ENCODE peak calls at places on chromosomes 2 and 18, in nine cellular contexts. C is A549; W is iPS DF 6.9; Q is ovary; E is AG04450; H is CD8-positive, alpha-beta T cell; R is GM12878; X is colonic mucosa; Z is fibroblast of lung. Y is an unnamed sample.

GRCh38 chr2:98148968-98149697 is 62.2 kb downstream of the VWA3B start:
- DNase-seq in X (no peak), W (no peak), Q (peak), E (peak), H (no peak), Z (peak), R (no peak), C (no peak), Y (no peak)

GRCh38 chr18:48957616-48958015 is 6.9 kb upstream of the SMAD7 start:
- DNase-seq in Q (no peak), R (no peak), X (no peak), E (no peak), H (no peak), Z (no peak), C (no peak), W (no peak), Y (no peak)

GRCh38 chr2:150882751-150883520 is 378.7 kb downstream of the RBM43 start:
- DNase-seq in E (no peak), X (no peak), C (no peak), R (no peak), Q (no peak), Z (peak), W (no peak), H (no peak), Y (no peak)

GRCh38 chr2:240556553-240557100 is 1.2 kb downstream of the ANKMY1 start:
- DNase-seq in W (no peak), Q (peak), C (peak), Z (peak), E (no peak), X (peak), H (peak), R (no peak), Y (no peak)

GRCh38 chr2:240293865-240294461 is 141.5 kb upstream of the GPC1 start:
- DNase-seq in R (no peak), Z (no peak), W (no peak), H (no peak), Q (no peak), C (no peak), X (no peak), E (no peak), Y (no peak)

GRCh38 chr2:237097911-237098702 is 12.4 kb downstream of the COPS8 start:
- DNase-seq in Z (peak), H (no peak), E (no peak), Q (no peak), X (no peak), R (no peak), C (peak), W (no peak), Y (no peak)

GRCh38 chr2:52976132-52976949 is 791.3 kb upstream of the CHAC2 start:
- DNase-seq in W (peak), R (no peak), H (no peak), E (peak), Q (no peak), X (no peak), C (peak), Z (peak), Y (no peak)

GRCh38 chr2:122105885-122106221 is 350.4 kb downstream of the TSN start:
- DNase-seq in Z (peak), X (no peak), H (no peak), Q (no peak), C (no peak), E (no peak), W (no peak), R (no peak), Y (no peak)

GRCh38 chr2:30969006-30969405 is 161.8 kb upstream of the CAPN13 start:
- DNase-seq in Q (no peak), H (no peak), W (no peak), C (peak), E (no peak), X (no peak), Z (no peak), R (no peak), Y (no peak)

GRCh38 chr2:212894026-212894425 is 257.4 kb downstream of the IKZF2 start:
- DNase-seq in C (no peak), R (no peak), W (no peak), Z (no peak), H (no peak), Q (no peak), E (no peak), X (no peak), Y (no peak)

GRCh38 chr18:73153271-73153670 is 285.5 kb upstream of the NETO1 start:
- DNase-seq in Q (no peak), X (no peak), R (no peak), C (no peak), Z (peak), H (no peak), W (no peak), E (no peak), Y (no peak)

GRCh38 chr18:7571626-7572025 is 4.5 kb downstream of the PTPRM start:
- DNase-seq in R (no peak), Z (no peak), C (no peak), W (no peak), Q (no peak), E (no peak), H (no peak), X (no peak), Y (no peak)

GRCh38 chr18:7575465-7576026 is 8.4 kb downstream of the PTPRM start:
- DNase-seq in Z (peak), H (no peak), W (no peak), C (no peak), R (no peak), Q (no peak), X (no peak), E (no peak), Y (no peak)

GRCh38 chr18:7568426-7568825 is 1.3 kb downstream of the PTPRM start:
- DNase-seq in Z (peak), W (no peak), R (no peak), H (no peak), E (no peak), C (no peak), Q (peak), X (peak), Y (no peak)

GRCh38 chr18:7576685-7577084 is 9.6 kb downstream of the PTPRM start:
- DNase-seq in H (no peak), X (no peak), W (no peak), Z (peak), E (no peak), R (no peak), Q (no peak), C (no peak), Y (no peak)

GRCh38 chr18:7572837-7573236 is 5.7 kb downstream of the PTPRM start:
- DNase-seq in R (peak), Q (no peak), C (no peak), Z (peak), X (no peak), H (no peak), E (no peak), W (no peak), Y (no peak)
- H3K27ac ChIP-seq in R (no peak), Q (no peak), C (peak), Z (no peak), X (no peak), H (no peak), E (no peak), W (no peak), Y (no peak)

GRCh38 chr2:118530976-118531375 is 316.5 kb downstream of the EN1 start:
- DNase-seq in X (no peak), W (no peak), C (no peak), H (no peak), Z (peak), E (no peak), R (no peak), Q (no peak), Y (no peak)
- H3K4me3 ChIP-seq in X (no peak), W (no peak), C (no peak), H (no peak), Z (no peak), E (no peak), R (no peak), Q (no peak), Y (no peak)

DNA sequence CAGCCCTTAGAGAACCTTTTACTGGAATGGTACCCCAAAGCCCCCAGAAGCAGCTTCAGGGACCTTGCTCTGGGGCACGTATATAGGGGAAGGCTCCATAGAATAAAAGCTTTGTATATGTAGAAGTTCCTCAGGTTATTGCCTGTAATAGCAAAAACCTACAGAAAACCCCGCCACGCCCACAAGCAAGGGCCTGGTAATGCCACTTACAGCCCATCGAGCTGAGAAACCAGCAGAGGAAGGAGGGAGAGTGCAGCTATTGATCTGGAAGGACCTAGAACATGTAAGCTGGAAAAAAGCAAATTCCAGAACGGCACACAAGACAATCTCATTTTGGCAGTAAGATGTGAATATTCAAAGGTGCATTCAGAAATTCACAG is 15.8 kb downstream of the HS1BP3 start:
- DNase-seq in C (no peak), W (no peak), Q (peak), E (no peak), H (no peak), X (peak), R (no peak), Z (no peak), Y (peak)
- H3K27ac ChIP-seq in C (peak), W (no peak), Q (peak), E (no peak), H (no peak), X (peak), R (no peak), Z (no peak), Y (no peak)

DNA sequence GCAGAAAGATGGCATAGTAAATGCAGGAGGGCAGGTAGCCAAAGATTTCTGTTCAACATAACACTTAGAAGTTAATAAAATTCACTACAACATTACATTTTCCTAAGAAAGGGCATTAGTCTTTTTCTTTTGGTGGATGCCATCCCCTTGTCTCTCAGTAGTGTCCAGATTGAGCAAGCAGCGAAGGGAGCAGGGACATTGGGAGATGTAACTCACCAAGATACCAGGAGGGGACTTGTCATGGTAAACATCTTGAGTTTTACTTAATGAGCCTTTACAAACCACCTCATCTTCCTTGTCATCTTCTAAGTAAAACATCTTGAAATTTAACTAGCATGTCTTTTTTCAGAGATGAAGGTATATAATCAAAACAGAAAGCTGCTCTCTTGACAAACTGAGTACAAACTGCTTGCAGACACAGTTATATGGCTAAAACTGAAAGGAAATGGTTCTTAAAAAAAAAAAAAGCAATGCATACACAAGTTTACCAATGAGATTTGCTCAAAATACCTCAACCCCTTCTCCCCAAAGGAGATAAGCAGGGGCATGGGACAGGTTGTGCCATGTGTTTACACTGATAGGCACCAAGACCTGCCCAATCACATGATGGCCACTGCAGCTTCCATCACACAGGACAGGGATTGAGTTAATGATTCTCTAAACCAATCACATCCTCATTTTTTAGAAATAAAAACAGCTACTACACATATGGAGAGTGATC is 30.3 kb downstream of the LPIN2 start:
- DNase-seq in W (no peak), C (no peak), E (no peak), Z (no peak), H (no peak), R (no peak), Q (no peak), X (peak), Y (no peak)
- H3K4me3 ChIP-seq in W (no peak), C (no peak), E (no peak), Z (peak), H (peak), R (peak), Q (no peak), X (no peak), Y (no peak)

GRCh38 chr2:63580651-63581050 is 7.6 kb downstream of the WDPCP start:
- DNase-seq in Z (no peak), R (no peak), C (no peak), E (no peak), H (no peak), X (no peak), Q (no peak), W (no peak), Y (no peak)
- H3K27ac ChIP-seq in Z (no peak), R (no peak), C (no peak), E (no peak), H (no peak), X (no peak), Q (no peak), W (no peak), Y (no peak)

DNA sequence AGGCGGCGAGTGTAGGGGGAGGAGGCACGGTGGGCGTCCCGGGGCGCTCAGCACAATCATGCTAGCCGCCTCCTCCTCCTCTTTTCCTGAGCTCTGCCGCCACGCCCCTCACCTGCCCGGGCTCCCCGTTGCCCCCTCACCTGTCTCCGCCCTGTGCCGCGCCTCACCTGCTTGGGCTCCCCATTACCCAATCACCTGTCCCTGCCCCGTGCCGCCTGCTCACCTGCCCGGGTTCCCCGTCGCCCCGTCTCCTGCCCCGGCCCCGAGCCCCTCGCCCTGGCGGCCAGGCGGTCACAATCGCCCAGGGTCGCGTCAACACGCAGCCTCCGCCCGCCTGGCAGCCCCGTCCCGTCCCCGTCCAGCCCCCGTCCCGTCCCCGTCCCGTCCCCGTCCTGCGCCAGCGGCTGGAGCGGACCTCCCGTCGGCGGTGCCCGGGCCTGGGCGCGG is at the start of gene DCDC2C:
- DNase-seq in R (no peak), E (no peak), C (no peak), W (no peak), Q (no peak), X (no peak), Z (no peak), H (no peak), Y (no peak)
- H3K4me3 ChIP-seq in R (no peak), E (no peak), C (peak), W (peak), Q (no peak), X (no peak), Z (no peak), H (no peak), Y (peak)

DNA sequence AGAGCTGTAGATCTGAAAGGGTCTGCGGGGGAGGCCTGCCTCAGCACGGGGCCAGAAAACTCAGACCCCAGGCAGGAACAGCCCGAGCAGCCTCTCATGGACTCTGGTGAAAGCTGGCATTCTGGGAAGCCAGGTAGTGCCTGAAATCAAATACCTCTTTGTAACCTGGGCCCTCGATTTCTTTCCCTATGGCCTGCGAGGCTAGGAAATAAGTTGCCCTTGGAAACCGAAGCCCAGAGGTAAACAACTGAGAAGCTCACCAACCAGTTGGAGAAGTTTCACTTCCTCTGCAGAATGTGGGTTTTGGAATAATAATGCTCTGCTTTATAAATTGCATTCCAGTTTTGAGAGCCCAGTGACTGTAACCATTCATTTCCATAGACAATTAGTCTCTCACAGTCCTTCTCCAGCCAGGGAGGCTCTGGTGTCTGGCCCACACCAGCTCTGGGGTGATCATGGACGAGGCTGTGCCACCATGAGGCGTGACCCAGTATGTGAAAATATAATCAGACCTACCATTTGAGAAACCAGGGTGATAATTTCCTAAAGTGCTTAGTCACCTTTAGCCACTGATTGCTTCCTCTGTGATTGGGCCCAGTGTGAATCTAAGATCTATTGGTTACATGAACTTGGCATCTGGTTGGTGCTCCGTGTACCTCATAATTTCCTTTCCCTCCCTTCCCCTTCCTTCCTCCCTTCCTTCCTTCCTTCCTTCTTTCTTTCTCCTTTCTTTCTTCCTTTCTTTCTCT is 133.1 kb upstream of the PELI1 start:
- DNase-seq in X (no peak), H (no peak), C (no peak), E (no peak), Q (no peak), Z (peak), R (no peak), W (no peak), Y (no peak)
- H3K27ac ChIP-seq in X (peak), H (no peak), C (peak), E (no peak), Q (no peak), Z (no peak), R (no peak), W (no peak), Y (peak)

GRCh38 chr2:193348055-193348454 is 1153.3 kb upstream of the TMEFF2 start:
- DNase-seq in W (no peak), R (no peak), X (no peak), E (no peak), H (no peak), Q (no peak), Z (no peak), C (no peak), Y (no peak)
- H3K4me3 ChIP-seq in W (no peak), R (no peak), X (peak), E (no peak), H (peak), Q (peak), Z (no peak), C (peak), Y (no peak)

GRCh38 chr18:26439537-26439936 is 108.8 kb downstream of the KCTD1 start:
- DNase-seq in H (no peak), R (no peak), X (no peak), Z (no peak), Q (no peak), W (no peak), E (no peak), C (no peak), Y (no peak)

GRCh38 chr18:26442139-26442538 is 106.2 kb downstream of the KCTD1 start:
- DNase-seq in Z (peak), Q (no peak), E (no peak), C (no peak), R (no peak), X (no peak), H (no peak), W (no peak), Y (no peak)

GRCh38 chr18:26436176-26437031 is 111.9 kb downstream of the KCTD1 start:
- DNase-seq in R (no peak), E (peak), Q (no peak), H (no peak), W (no peak), Z (peak), X (no peak), C (peak), Y (no peak)

GRCh38 chr18:26440644-26441043 is 107.7 kb downstream of the KCTD1 start:
- DNase-seq in H (no peak), C (no peak), X (no peak), Q (no peak), Z (no peak), W (no peak), E (no peak), R (no peak), Y (no peak)

DNA sequence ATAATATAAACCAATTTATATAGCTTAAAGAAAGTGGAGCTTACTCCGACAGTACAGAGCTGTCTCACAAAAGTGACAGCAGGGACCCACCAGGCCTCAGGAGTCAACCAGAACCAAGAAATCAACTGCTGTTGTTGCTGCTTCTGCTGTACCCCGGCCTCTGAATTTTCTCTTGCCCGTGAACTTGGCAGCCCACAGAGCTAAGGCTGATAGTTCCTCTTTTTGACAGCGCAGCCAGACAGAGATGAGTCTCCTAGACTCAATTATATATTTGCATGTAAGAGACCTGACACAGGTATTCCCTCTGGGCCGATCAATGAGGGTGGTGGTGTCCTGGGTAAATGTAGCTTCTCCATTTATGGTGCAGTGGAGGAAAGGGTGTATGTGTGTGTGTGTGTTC is 109.4 kb downstream of the KCTD1 start:
- DNase-seq in Z (no peak), W (no peak), E (no peak), Q (no peak), H (no peak), C (no peak), X (no peak), R (no peak), Y (no peak)
- H3K27ac ChIP-seq in Z (no peak), W (no peak), E (no peak), Q (no peak), H (no peak), C (peak), X (no peak), R (no peak), Y (no peak)